ENCODE peak calls at places on chromosomes 1 and 21, in four cellular contexts. T, L, E and Q are unnamed samples.

GRCh38 chr1:183889095-183889494 is 84.2 kb downstream of the RGL1 start:
- DNase-seq in L (no peak), E (no peak), T (no peak), Q (no peak)

GRCh38 chr1:164735315-164736052 is 176.5 kb downstream of the PBX1 start:
- DNase-seq in T (no peak), E (no peak), L (no peak), Q (no peak)

GRCh38 chr1:174815036-174815435 is 184.7 kb upstream of the CACYBP start:
- DNase-seq in E (no peak), L (no peak), T (no peak), Q (no peak)

GRCh38 chr1:9717193-9718005 is 65.9 kb downstream of the PIK3CD start:
- DNase-seq in T (peak), L (peak), E (peak), Q (peak)

GRCh38 chr21:35414511-35415139 is 365.5 kb upstream of the RUNX1 start:
- DNase-seq in E (no peak), T (no peak), L (no peak), Q (no peak)

GRCh38 chr1:10232213-10232612 is 21.8 kb downstream of the KIF1B start:
- DNase-seq in L (no peak), E (no peak), T (no peak), Q (no peak)

GRCh38 chr1:116666747-116667576 is 571 bp downstream of the IGSF3 start:
- DNase-seq in T (no peak), L (no peak), E (no peak), Q (no peak)

GRCh38 chr1:175152006-175152652 is 40.4 kb downstream of the KIAA0040 start:
- DNase-seq in E (peak), T (peak), L (no peak), Q (no peak)

GRCh38 chr1:193143285-193143684 is 21.5 kb downstream of the CDC73 start:
- DNase-seq in T (no peak), L (no peak), E (no peak), Q (no peak)

GRCh38 chr1:248858096-248858890 is 592 bp downstream of the ZNF692 start:
- DNase-seq in L (no peak), T (peak), E (no peak), Q (peak)

GRCh38 chr21:37710555-37711293 is 205.5 kb downstream of the KCNJ6 start:
- DNase-seq in T (peak), E (no peak), L (no peak), Q (no peak)

GRCh38 chr1:41349361-41350054 is 11.7 kb upstream of the FOXO6 start:
- DNase-seq in E (no peak), L (no peak), T (no peak), Q (no peak)

GRCh38 chr1:8409107-8409506 is 91.2 kb downstream of the SLC45A1 start:
- DNase-seq in E (no peak), L (no peak), T (no peak), Q (no peak)

GRCh38 chr1:60564856-60565445 is 491.4 kb upstream of the C1orf87 start:
- DNase-seq in L (no peak), T (no peak), E (no peak), Q (no peak)

GRCh38 chr1:169681094-169681493 is 30.3 kb downstream of the SELL start:
- DNase-seq in T (no peak), E (no peak), L (no peak), Q (no peak)

GRCh38 chr1:20255666-20256065 is 35.0 kb upstream of the VWA5B1 start:
- DNase-seq in L (no peak), E (no peak), T (no peak), Q (peak)

GRCh38 chr1:10903826-10904225 is 107.4 kb upstream of the CASZ1 start:
- DNase-seq in E (no peak), T (no peak), L (no peak), Q (no peak)

GRCh38 chr1:225963735-225964530 is 22.9 kb upstream of the LEFTY2 start:
- DNase-seq in E (no peak), T (no peak), L (no peak), Q (no peak)

GRCh38 chr1:218339267-218339831 is 5.8 kb upstream of the TGFB2 start:
- DNase-seq in T (no peak), L (no peak), E (no peak), Q (no peak)

GRCh38 chr21:46110499-46111192 is 12.7 kb downstream of the COL6A2 start:
- DNase-seq in L (no peak), E (no peak), T (peak), Q (peak)

GRCh38 chr1:14896381-14897079 is 257.0 kb upstream of the TMEM51 start:
- DNase-seq in L (no peak), T (no peak), E (no peak), Q (no peak)

GRCh38 chr1:164524810-164525209 is 34.2 kb upstream of the PBX1 start:
- DNase-seq in E (no peak), T (no peak), L (no peak), Q (no peak)

GRCh38 chr1:64982134-64982533 is 15.8 kb upstream of the JAK1 start:
- DNase-seq in L (no peak), E (no peak), T (no peak), Q (no peak)

GRCh38 chr1:239951518-239952130 is 140.1 kb upstream of the FMN2 start:
- DNase-seq in E (peak), L (no peak), T (peak), Q (no peak)

GRCh38 chr1:205963352-205963751 is 20.1 kb upstream of the SLC26A9 start:
- DNase-seq in L (no peak), T (no peak), E (no peak), Q (no peak)

GRCh38 chr1:241695454-241696171 is 43.5 kb downstream of the WDR64 start:
- DNase-seq in L (no peak), T (no peak), E (no peak), Q (no peak)